ENCODE peak calls at places on chromosomes 5 and 9, in eight cellular contexts. B is neural progenitor cell; D is NCI-H526 treated with DMSO at 0.1 percent for 48 hours; J is CD4-positive, alpha-beta T cell; C is stimulated activated CD4-positive, alpha-beta T cell treated with anti-CD3 and anti-CD28 coated beads, Interleukin-2, amount 100 ng/mL, for 48 hours; W is DMS153; L is choroid plexus epithelial cell; X is astrocyte of the spinal cord. R is an unnamed sample.

GRCh38 chr5:102594192-102594591 is 95.4 kb upstream of the SLCO6A1 start:
- DNase-seq in B (no peak), D (no peak), J (no peak), C (no peak), W (no peak), L (no peak), X (no peak), R (no peak)

GRCh38 chr9:21833090-21833801 is 30.8 kb downstream of the MTAP start:
- DNase-seq in B (no peak), D (no peak), J (no peak), C (no peak), W (peak), L (no peak), X (no peak), R (no peak)

GRCh38 chr5:168163966-168164365 is 127.5 kb upstream of the WWC1 start:
- DNase-seq in B (no peak), D (no peak), J (no peak), C (no peak), W (peak), L (no peak), X (no peak), R (peak)

GRCh38 chr5:146872191-146872590 is 6.4 kb downstream of the PPP2R2B start:
- DNase-seq in B (no peak), D (no peak), J (no peak), C (no peak), W (no peak), L (no peak), X (no peak), R (no peak)

GRCh38 chr9:113594484-113595299 is 131.2 kb downstream of the RGS3 start:
- DNase-seq in B (no peak), D (no peak), J (no peak), C (no peak), W (no peak), L (no peak), X (no peak), R (no peak)

GRCh38 chr5:58542709-58543108 is 40.2 kb upstream of the RAB3C start:
- DNase-seq in B (peak), D (no peak), J (no peak), C (no peak), W (no peak), L (no peak), X (no peak), R (peak)

GRCh38 chr9:2413196-2413840 is 208.3 kb upstream of the VLDLR start:
- DNase-seq in B (no peak), D (no peak), J (no peak), C (no peak), W (no peak), L (peak), X (no peak), R (no peak)

GRCh38 chr5:10465726-10466125 is 24.0 kb downstream of the ROPN1L start:
- DNase-seq in B (no peak), D (no peak), J (no peak), C (no peak), W (no peak), L (no peak), X (no peak), R (no peak)

GRCh38 chr5:135092476-135092875 is 58.4 kb upstream of the PITX1 start:
- DNase-seq in B (peak), D (no peak), J (no peak), C (no peak), W (no peak), L (no peak), X (no peak), R (no peak)

GRCh38 chr9:35686222-35687203 is 3.2 kb downstream of the TPM2 start:
- DNase-seq in B (no peak), D (no peak), J (no peak), C (no peak), W (no peak), L (peak), X (peak), R (no peak)

GRCh38 chr9:134546231-134546731 is 95.3 kb upstream of the COL5A1 start:
- DNase-seq in B (peak), D (no peak), J (no peak), C (no peak), W (no peak), L (peak), X (peak), R (no peak)

GRCh38 chr9:134306583-134307222 is 19.6 kb upstream of the RXRA start:
- DNase-seq in B (no peak), D (no peak), J (no peak), C (no peak), W (no peak), L (no peak), X (no peak), R (no peak)

GRCh38 chr5:149869266-149869875 is 75.2 kb downstream of the PDE6A start:
- DNase-seq in B (no peak), D (no peak), J (no peak), C (no peak), W (no peak), L (no peak), X (no peak), R (no peak)

GRCh38 chr9:21608200-21608599 is 126.1 kb upstream of the IFNE start:
- DNase-seq in B (no peak), D (no peak), J (no peak), C (no peak), W (no peak), L (no peak), X (no peak), R (no peak)

GRCh38 chr5:97192580-97193421 is 9.8 kb upstream of the RIOK2 start:
- DNase-seq in B (no peak), D (no peak), J (no peak), C (no peak), W (no peak), L (peak), X (peak), R (no peak)

GRCh38 chr9:72592501-72593403 is 71.3 kb downstream of the TMC1 start:
- DNase-seq in B (peak), D (peak), J (peak), C (no peak), W (peak), L (peak), X (peak), R (peak)

GRCh38 chr5:83277953-83278352 is 193.6 kb upstream of the VCAN start:
- DNase-seq in B (no peak), D (no peak), J (no peak), C (no peak), W (no peak), L (no peak), X (no peak), R (no peak)

GRCh38 chr9:74821636-74822035 is 66.1 kb downstream of the TRPM6 start:
- DNase-seq in B (no peak), D (no peak), J (no peak), C (no peak), W (no peak), L (no peak), X (no peak), R (no peak)

GRCh38 chr9:125466356-125466855 is 204.8 kb downstream of the GAPVD1 start:
- DNase-seq in B (peak), D (no peak), J (no peak), C (no peak), W (no peak), L (no peak), X (no peak), R (no peak)

GRCh38 chr9:121607434-121608248 is 43.8 kb upstream of the DAB2IP start:
- DNase-seq in B (peak), D (no peak), J (no peak), C (no peak), W (peak), L (no peak), X (no peak), R (no peak)

GRCh38 chr9:133597316-133597957 is 11.8 kb downstream of the FAM163B start:
- DNase-seq in B (no peak), D (no peak), J (no peak), C (no peak), W (peak), L (peak), X (no peak), R (no peak)

GRCh38 chr9:98775831-98776441 is 20.4 kb downstream of the ANKS6 start:
- DNase-seq in B (peak), D (peak), J (no peak), C (peak), W (no peak), L (peak), X (peak), R (no peak)

GRCh38 chr5:139468421-139468931 is 2.3 kb upstream of the SMIM33 start:
- DNase-seq in B (peak), D (no peak), J (no peak), C (no peak), W (no peak), L (no peak), X (no peak), R (no peak)

GRCh38 chr5:57720656-57721055 is 238.0 kb upstream of the ACTBL2 start:
- DNase-seq in B (no peak), D (no peak), J (no peak), C (no peak), W (no peak), L (no peak), X (no peak), R (no peak)